ENCODE peak calls at places on chromosomes 16 and 17, in five cellular contexts. P is CD4-positive, CD25-positive, alpha-beta regulatory T cell; Q is OCI-LY7; U is NCI-H345; G is activated CD8-positive, alpha-beta T cell treated with anti-CD3 and anti-CD28 coated beads, Interleukin-2, amount 10 ng/mL, durations not matched to agents 7 days and 5 days. Z is an unnamed sample.
A peak's percentile ranks its signal among the peaks of the same experiment; 100 is the strongest.

GRCh38 chr16:55035037-55035436 is 104.4 kb downstream of the IRX5 start:
- DNase-seq in P (no peak), Q (peak; percentile 39), U (no peak), G (peak; percentile 30), Z (no peak)

GRCh38 chr16:88907768-88908167 is 41.3 kb upstream of the PABPN1L start:
- DNase-seq in P (no peak), Q (no peak), U (no peak), G (no peak), Z (no peak)

GRCh38 chr17:16327018-16327417 is 26.3 kb downstream of the CENPV start:
- DNase-seq in P (no peak), Q (no peak), U (no peak), G (no peak), Z (no peak)

GRCh38 chr16:35134471-35134870 is 1675.1 kb downstream of the TP53TG3F start:
- DNase-seq in P (no peak), Q (no peak), U (no peak), G (no peak), Z (no peak)

GRCh38 chr16:17194190-17194780 is 276.5 kb downstream of the XYLT1 start:
- DNase-seq in P (peak; percentile 18), Q (peak; percentile 55), U (no peak), G (peak; percentile 62), Z (peak; percentile 11)

GRCh38 chr17:79931517-79932309 is 92.5 kb upstream of the CBX4 start:
- DNase-seq in P (no peak), Q (no peak), U (no peak), G (no peak), Z (no peak)

GRCh38 chr17:32909787-32910369 is 18.1 kb upstream of the TMEM98 start:
- DNase-seq in P (peak; percentile 9), Q (peak; percentile 62), U (peak; percentile 68), G (peak; percentile 75), Z (peak; percentile 52)

GRCh38 chr16:57958544-57958943 is 12.4 kb downstream of the CNGB1 start:
- DNase-seq in P (no peak), Q (no peak), U (no peak), G (no peak), Z (no peak)

GRCh38 chr17:67217446-67217845 is 27.6 kb downstream of the HELZ start:
- DNase-seq in P (no peak), Q (no peak), U (no peak), G (no peak), Z (no peak)

GRCh38 chr17:63827801-63828221 is 348 bp upstream of the FTSJ3 start:
- DNase-seq in P (no peak), Q (peak; percentile 38), U (no peak), G (no peak), Z (no peak)

GRCh38 chr17:65813306-65813705 is 251.9 kb upstream of the AXIN2 start:
- DNase-seq in P (no peak), Q (no peak), U (no peak), G (no peak), Z (no peak)

GRCh38 chr16:30698816-30699614 is at the start of gene SRCAP:
- DNase-seq in P (peak; percentile 70), Q (peak; percentile 90), U (peak; percentile 90), G (peak; percentile 91), Z (peak; percentile 82)

Z was measured in GM18507.